ENCODE peak calls at places on chromosomes 2 and 18, in six cellular contexts. F is upper lobe of right lung, D is psoas muscle, Q is kidney, G is neural crest cell, A is glutamatergic neuron. C is an unnamed sample.

GRCh38 chr2:217150236-217150635 is 290.4 kb upstream of the TNP1 start:
- DNase-seq in F (no peak), D (no peak), Q (no peak), G (no peak), A (no peak), C (no peak)

GRCh38 chr2:172329404-172330059 is 97.9 kb upstream of the ITGA6 start:
- DNase-seq in F (no peak), D (peak; percentile 71), Q (peak; percentile 81), G (no peak), A (no peak), C (no peak)

GRCh38 chr2:21043744-21044532 is at the start of gene APOB:
- DNase-seq in F (peak; percentile 65), D (peak; percentile 55), Q (no peak), G (peak; percentile 33), A (peak; percentile 73), C (no peak)

GRCh38 chr2:239108459-239108858 is 260.6 kb downstream of the TWIST2 start:
- DNase-seq in F (no peak), D (no peak), Q (no peak), G (no peak), A (no peak), C (no peak)

GRCh38 chr2:64860936-64861335 is 128.3 kb upstream of the SLC1A4 start:
- DNase-seq in F (no peak), D (no peak), Q (no peak), G (no peak), A (no peak), C (no peak)

GRCh38 chr2:26969089-26969844 is 1.2 kb upstream of the MAPRE3 start:
- DNase-seq in F (no peak), D (no peak), Q (no peak), G (no peak), A (no peak), C (no peak)

GRCh38 chr2:181313845-181314244 is 143.3 kb upstream of the ITGA4 start:
- DNase-seq in F (no peak), D (no peak), Q (no peak), G (no peak), A (no peak), C (no peak)

GRCh38 chr18:26745288-26745975 is 120.1 kb downstream of the AQP4 start:
- DNase-seq in F (no peak), D (no peak), Q (no peak), G (no peak), A (no peak), C (no peak)

GRCh38 chr2:67268806-67269205 is 128.3 kb upstream of the ETAA1 start:
- DNase-seq in F (no peak), D (no peak), Q (no peak), G (no peak), A (no peak), C (peak; percentile 62)

GRCh38 chr2:194721227-194721626 is 935.8 kb upstream of the SLC39A10 start:
- DNase-seq in F (no peak), D (no peak), Q (no peak), G (no peak), A (no peak), C (no peak)

GRCh38 chr18:61466736-61467135 is 133.5 kb downstream of the CDH20 start:
- DNase-seq in F (no peak), D (no peak), Q (no peak), G (no peak), A (no peak), C (no peak)

GRCh38 chr2:237390235-237390634 is 23.7 kb downstream of the COL6A3 start:
- DNase-seq in F (no peak), D (no peak), Q (no peak), G (no peak), A (no peak), C (no peak)

GRCh38 chr2:96136123-96136720 is 2.1 kb downstream of the ASTL start:
- DNase-seq in F (no peak), D (peak; percentile 42), Q (peak; percentile 35), G (no peak), A (no peak), C (no peak)

GRCh38 chr2:134718956-134719814 is at the start of gene TMEM163:
- DNase-seq in F (peak; percentile 81), D (peak; percentile 53), Q (no peak), G (peak; percentile 20), A (peak; percentile 61), C (no peak)

GRCh38 chr2:57890993-57891688 is 155.5 kb upstream of the VRK2 start:
- DNase-seq in F (no peak), D (no peak), Q (no peak), G (no peak), A (no peak), C (peak; percentile 33)

DNA sequence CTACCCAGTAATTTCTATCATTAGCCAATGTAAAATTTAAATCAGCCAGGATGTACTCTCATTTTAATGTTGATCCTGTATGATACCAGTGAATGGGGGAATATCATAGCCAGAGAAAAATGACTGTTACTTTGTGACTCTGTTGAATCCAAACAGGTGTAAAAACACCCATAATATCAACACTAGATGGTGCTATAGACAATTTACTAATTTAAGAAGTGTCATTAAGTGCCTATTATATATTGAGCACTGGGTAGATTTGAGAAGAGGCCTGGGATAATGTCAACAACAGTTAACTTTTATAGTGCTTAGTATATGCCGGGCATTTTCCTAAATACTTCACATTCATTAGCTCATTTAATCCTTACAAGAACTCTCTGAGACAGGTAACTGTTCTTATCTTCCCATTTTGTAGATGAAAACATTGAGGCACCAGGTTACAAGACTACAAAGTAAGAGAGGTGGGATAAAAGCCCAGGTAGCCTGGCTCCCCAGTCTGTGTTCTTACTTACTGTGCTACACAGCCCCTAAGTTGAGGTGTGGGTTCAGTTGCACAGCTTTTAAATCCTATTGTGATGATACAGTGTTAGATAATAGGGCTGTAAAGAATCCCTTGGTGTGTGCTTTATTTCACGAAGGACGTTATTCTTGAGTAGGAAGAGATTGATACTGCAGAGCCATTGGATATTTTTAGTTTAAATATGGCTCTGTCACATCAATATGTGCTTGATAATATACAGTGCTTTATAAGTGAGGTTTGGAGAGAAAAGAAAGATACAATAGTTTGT is 325.5 kb downstream of the AGPS start:
- DNase-seq in F (no peak), D (no peak), Q (no peak), G (no peak), A (no peak), C (no peak)
- TF ChIP-seq CTCF in F (peak; percentile 31), D (peak; percentile 13), Q (no peak), G (peak; percentile 40), A (no peak), C (peak; percentile 64)

DNA sequence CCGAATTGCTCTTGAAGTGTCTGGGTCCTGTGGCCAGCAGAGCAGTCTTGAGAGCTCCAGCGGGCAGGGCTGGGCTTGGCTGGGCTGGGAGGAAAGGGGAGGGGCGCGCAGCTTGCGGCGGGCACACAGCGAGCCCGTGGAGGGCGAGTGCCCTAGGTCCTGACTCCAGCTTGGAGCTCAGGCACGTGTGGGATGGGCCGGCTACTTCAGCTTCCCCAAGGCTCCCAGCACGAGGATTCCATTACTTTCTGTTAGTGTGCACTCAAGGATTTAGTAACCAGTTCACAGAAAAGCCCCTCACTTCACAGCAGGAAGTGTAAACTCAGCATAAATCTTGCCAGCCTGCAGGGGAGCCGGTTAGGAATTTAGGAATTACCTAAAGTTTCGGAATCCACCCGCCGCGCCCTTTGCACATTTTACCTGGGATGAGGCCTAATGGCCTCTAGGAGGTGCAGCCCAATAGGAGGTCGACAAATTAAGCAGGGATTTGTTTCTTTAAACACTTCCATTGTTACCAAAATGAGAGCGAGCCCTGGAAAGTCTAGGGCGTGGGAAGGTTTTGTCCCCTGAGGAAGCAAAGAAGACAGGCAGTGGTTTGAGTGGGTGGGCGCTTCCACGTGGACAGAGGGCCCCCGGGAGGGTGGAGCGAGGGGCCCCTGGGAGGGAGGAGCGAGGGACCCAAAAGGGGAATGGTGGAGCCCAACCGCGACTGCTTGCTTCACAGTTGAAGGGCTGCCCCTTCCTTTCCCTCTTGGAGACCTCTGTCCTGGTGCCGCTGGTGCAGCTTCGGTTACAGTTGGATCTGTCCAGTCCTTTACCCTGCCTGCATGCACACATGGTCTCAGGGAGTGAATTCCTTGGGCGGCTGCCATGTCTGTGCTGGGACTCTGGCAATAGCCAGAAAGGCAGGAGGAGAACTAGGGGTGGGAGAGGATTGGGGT is 93.3 kb downstream of the CTAGE1 start:
- DNase-seq in F (peak; percentile 85), D (peak; percentile 62), Q (peak; percentile 87), G (peak; percentile 38), A (no peak), C (no peak)
- TF ChIP-seq CTCF in F (peak; percentile 29), D (no peak), Q (no peak), G (peak; percentile 47), A (no peak), C (peak; percentile 48)

GRCh38 chr2:115190459-115190858 is 748.0 kb downstream of the DPP10 start:
- DNase-seq in F (no peak), D (peak; percentile 28), Q (no peak), G (no peak), A (peak; percentile 42), C (no peak)

GRCh38 chr2:115200016-115200415 is 757.6 kb downstream of the DPP10 start:
- DNase-seq in F (no peak), D (no peak), Q (no peak), G (no peak), A (no peak), C (no peak)

GRCh38 chr2:115196577-115196976 is 754.1 kb downstream of the DPP10 start:
- DNase-seq in F (no peak), D (no peak), Q (no peak), G (no peak), A (no peak), C (no peak)

GRCh38 chr2:115194623-115195022 is 752.2 kb downstream of the DPP10 start:
- DNase-seq in F (no peak), D (no peak), Q (no peak), G (no peak), A (no peak), C (no peak)
- TF ChIP-seq CTCF in F (no peak), D (no peak), Q (no peak), G (no peak), A (no peak), C (no peak)

DNA sequence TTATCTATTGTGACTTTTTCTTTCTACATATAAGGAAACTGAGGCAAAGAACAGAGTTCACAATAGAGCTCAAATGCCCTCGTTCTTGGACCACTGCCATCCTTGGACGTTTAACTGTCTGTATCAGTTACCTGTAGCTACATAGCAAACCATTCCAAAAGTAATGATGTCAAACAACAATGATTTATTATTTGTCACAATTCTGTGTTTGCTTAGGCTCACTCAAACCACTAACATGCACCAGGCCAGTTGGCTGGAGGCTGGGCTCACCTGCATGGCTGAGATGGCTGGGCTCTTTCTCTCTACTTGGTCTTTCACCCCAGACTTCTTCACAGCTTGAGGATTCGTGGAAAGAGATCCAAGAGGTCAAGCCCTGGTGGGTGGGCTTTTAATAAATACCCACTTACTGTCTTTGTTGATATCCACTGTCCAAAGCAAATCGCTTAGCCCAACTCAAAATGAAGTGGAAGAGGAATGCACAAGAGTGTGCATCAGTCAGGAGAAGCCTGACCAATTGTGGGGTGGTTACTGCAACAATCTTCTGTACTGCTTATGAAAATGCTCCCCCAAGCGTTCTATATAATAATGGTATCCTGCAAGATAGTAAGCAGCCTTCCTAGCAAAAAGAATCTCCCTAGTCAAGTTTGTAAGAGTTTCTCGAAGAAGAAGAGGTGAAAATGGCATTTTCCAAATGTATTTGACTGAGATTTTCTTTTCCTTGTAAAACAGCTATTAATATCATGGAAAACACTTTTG is 163.5 kb upstream of the NT5C1B start:
- DNase-seq in F (no peak), D (no peak), Q (no peak), G (no peak), A (no peak), C (peak; percentile 57)
- TF ChIP-seq CTCF in F (no peak), D (no peak), Q (no peak), G (no peak), A (no peak), C (peak; percentile 72)

GRCh38 chr2:225008935-225009334 is 33.3 kb downstream of the DOCK10 start:
- DNase-seq in F (no peak), D (no peak), Q (no peak), G (no peak), A (peak; percentile 30), C (no peak)
- TF ChIP-seq CTCF in F (peak; percentile 32), D (peak; percentile 16), Q (peak; percentile 27), G (peak; percentile 62), A (peak; percentile 65), C (peak; percentile 70)